ENCODE peak calls at places on chromosomes 7 and 10, in five cellular contexts. One of them, this sample, is unnamed.
A peak's percentile ranks its signal among the peaks of the same experiment; 100 is the strongest.

GRCh38 chr7:2231992-2232765 is 566 bp downstream of the MAD1L1 start:
- DNase-seq in stimulated activated naive CD8-positive, alpha-beta T cell treated with anti-CD3 and anti-CD28 coated beads, Interleukin-15, Interleukin-2, amounts not matched to agents 100 U/mL and 50 U/mL, for 24 hours: peak; percentile 49
- DNase-seq in non-pigmented ciliary epithelial cell: no peak
- DNase-seq in left ventricle myocardium superior: no peak
- DNase-seq in H54: peak; percentile 71
- DNase-seq in this sample: no peak

GRCh38 chr10:4043897-4044296 is 258.9 kb upstream of the KLF6 start:
- DNase-seq in non-pigmented ciliary epithelial cell: no peak
- DNase-seq in left ventricle myocardium superior: no peak
- DNase-seq in H54: no peak
- DNase-seq in stimulated activated naive CD8-positive, alpha-beta T cell treated with anti-CD3 and anti-CD28 coated beads, Interleukin-15, Interleukin-2, amounts not matched to agents 100 U/mL and 50 U/mL, for 24 hours: no peak
- DNase-seq in this sample: no peak

GRCh38 chr10:78401882-78402367 is 368.3 kb downstream of the RPS24 start:
- DNase-seq in stimulated activated naive CD8-positive, alpha-beta T cell treated with anti-CD3 and anti-CD28 coated beads, Interleukin-15, Interleukin-2, amounts not matched to agents 100 U/mL and 50 U/mL, for 24 hours: no peak
- DNase-seq in H54: no peak
- DNase-seq in left ventricle myocardium superior: peak; percentile 73
- DNase-seq in non-pigmented ciliary epithelial cell: no peak
- DNase-seq in this sample: no peak

GRCh38 chr7:157739056-157739455 is 402.3 kb downstream of the DNAJB6 start:
- DNase-seq in non-pigmented ciliary epithelial cell: no peak
- DNase-seq in H54: no peak
- DNase-seq in stimulated activated naive CD8-positive, alpha-beta T cell treated with anti-CD3 and anti-CD28 coated beads, Interleukin-15, Interleukin-2, amounts not matched to agents 100 U/mL and 50 U/mL, for 24 hours: no peak
- DNase-seq in left ventricle myocardium superior: no peak
- DNase-seq in this sample: no peak

GRCh38 chr10:6513509-6513908 is 66.6 kb downstream of the PRKCQ start:
- DNase-seq in H54: no peak
- DNase-seq in non-pigmented ciliary epithelial cell: no peak
- DNase-seq in stimulated activated naive CD8-positive, alpha-beta T cell treated with anti-CD3 and anti-CD28 coated beads, Interleukin-15, Interleukin-2, amounts not matched to agents 100 U/mL and 50 U/mL, for 24 hours: peak; percentile 35
- DNase-seq in left ventricle myocardium superior: no peak
- DNase-seq in this sample: no peak

GRCh38 chr7:665251-665650 is 61.2 kb upstream of the DNAAF5 start:
- DNase-seq in stimulated activated naive CD8-positive, alpha-beta T cell treated with anti-CD3 and anti-CD28 coated beads, Interleukin-15, Interleukin-2, amounts not matched to agents 100 U/mL and 50 U/mL, for 24 hours: no peak
- DNase-seq in left ventricle myocardium superior: no peak
- DNase-seq in H54: no peak
- DNase-seq in non-pigmented ciliary epithelial cell: peak; percentile 26
- DNase-seq in this sample: no peak

GRCh38 chr7:66683770-66684123 is 55.1 kb downstream of the KCTD7 start:
- DNase-seq in H54: no peak
- DNase-seq in left ventricle myocardium superior: no peak
- DNase-seq in non-pigmented ciliary epithelial cell: no peak
- DNase-seq in stimulated activated naive CD8-positive, alpha-beta T cell treated with anti-CD3 and anti-CD28 coated beads, Interleukin-15, Interleukin-2, amounts not matched to agents 100 U/mL and 50 U/mL, for 24 hours: no peak
- DNase-seq in this sample: no peak

GRCh38 chr10:121213436-121213835 is 362.3 kb downstream of the WDR11 start:
- DNase-seq in left ventricle myocardium superior: no peak
- DNase-seq in non-pigmented ciliary epithelial cell: no peak
- DNase-seq in stimulated activated naive CD8-positive, alpha-beta T cell treated with anti-CD3 and anti-CD28 coated beads, Interleukin-15, Interleukin-2, amounts not matched to agents 100 U/mL and 50 U/mL, for 24 hours: no peak
- DNase-seq in H54: no peak
- DNase-seq in this sample: no peak

GRCh38 chr7:97096037-97096436 is 21.5 kb upstream of the SDHAF3 start:
- DNase-seq in left ventricle myocardium superior: no peak
- DNase-seq in H54: no peak
- DNase-seq in non-pigmented ciliary epithelial cell: no peak
- DNase-seq in stimulated activated naive CD8-positive, alpha-beta T cell treated with anti-CD3 and anti-CD28 coated beads, Interleukin-15, Interleukin-2, amounts not matched to agents 100 U/mL and 50 U/mL, for 24 hours: no peak
- DNase-seq in this sample: no peak

This sample was measured in HS-27A.